ENCODE peak calls at places on chromosomes 12 and 14, in seven cellular contexts. One of them, this sample, is unnamed. For H3K9me3, the result is how much of the 10 kb centered on the place peaks cover.

GRCh38 chr14:85601246-85601645 is 71.3 kb downstream of the FLRT2 start:
- DNase-seq in SJSA1: no peak
- DNase-seq in A549: no peak
- DNase-seq in esophagus squamous epithelium: no peak
- DNase-seq in adrenal gland: no peak
- DNase-seq in HepG2: no peak
- DNase-seq in CD8-positive, alpha-beta T cell: no peak
- DNase-seq in this sample: no peak

GRCh38 chr12:58914457-58914856 is 5.8 kb downstream of the LRIG3 start:
- DNase-seq in CD8-positive, alpha-beta T cell: no peak
- DNase-seq in esophagus squamous epithelium: no peak
- DNase-seq in A549: no peak
- DNase-seq in HepG2: no peak
- DNase-seq in SJSA1: no peak
- DNase-seq in adrenal gland: no peak
- DNase-seq in this sample: no peak

GRCh38 chr14:34610101-34610500 is 19.8 kb downstream of the SNX6 start:
- DNase-seq in HepG2: no peak
- DNase-seq in esophagus squamous epithelium: no peak
- DNase-seq in CD8-positive, alpha-beta T cell: no peak
- DNase-seq in SJSA1: no peak
- DNase-seq in adrenal gland: peak
- DNase-seq in A549: no peak
- DNase-seq in this sample: no peak

GRCh38 chr12:79983492-79983891 is 48.6 kb upstream of the PPP1R12A start:
- DNase-seq in A549: no peak
- DNase-seq in CD8-positive, alpha-beta T cell: no peak
- DNase-seq in esophagus squamous epithelium: no peak
- DNase-seq in adrenal gland: no peak
- DNase-seq in HepG2: no peak
- DNase-seq in SJSA1: peak
- DNase-seq in this sample: peak

GRCh38 chr12:75747572-75747995 is 236.2 kb upstream of the KRR1 start:
- DNase-seq in adrenal gland: no peak
- DNase-seq in CD8-positive, alpha-beta T cell: no peak
- DNase-seq in A549: no peak
- DNase-seq in esophagus squamous epithelium: no peak
- DNase-seq in HepG2: no peak
- DNase-seq in SJSA1: peak
- DNase-seq in this sample: peak

GRCh38 chr14:71521238-71521637 is 411.0 kb upstream of the RGS6 start:
- DNase-seq in esophagus squamous epithelium: no peak
- DNase-seq in HepG2: no peak
- DNase-seq in adrenal gland: no peak
- DNase-seq in SJSA1: no peak
- DNase-seq in CD8-positive, alpha-beta T cell: no peak
- DNase-seq in A549: no peak
- DNase-seq in this sample: no peak

GRCh38 chr12:90936230-90937005 is 18.6 kb downstream of the CCER1 start:
- DNase-seq in esophagus squamous epithelium: no peak
- DNase-seq in SJSA1: no peak
- DNase-seq in HepG2: no peak
- DNase-seq in adrenal gland: no peak
- DNase-seq in CD8-positive, alpha-beta T cell: no peak
- DNase-seq in A549: no peak
- DNase-seq in this sample: no peak

GRCh38 chr12:4212845-4213244 is 60.7 kb upstream of the CCND2 start:
- DNase-seq in A549: no peak
- DNase-seq in CD8-positive, alpha-beta T cell: no peak
- DNase-seq in adrenal gland: no peak
- DNase-seq in SJSA1: no peak
- DNase-seq in esophagus squamous epithelium: no peak
- DNase-seq in HepG2: no peak
- DNase-seq in this sample: no peak

GRCh38 chr14:68407838-68408237 is 385.0 kb downstream of the ZFP36L1 start:
- DNase-seq in esophagus squamous epithelium: no peak
- DNase-seq in A549: no peak
- DNase-seq in adrenal gland: no peak
- DNase-seq in HepG2: no peak
- DNase-seq in SJSA1: no peak
- DNase-seq in CD8-positive, alpha-beta T cell: no peak
- DNase-seq in this sample: no peak

GRCh38 chr12:131673519-131674265 is 37.2 kb upstream of the SFSWAP start:
- DNase-seq in SJSA1: no peak
- DNase-seq in adrenal gland: peak
- DNase-seq in HepG2: no peak
- DNase-seq in A549: no peak
- DNase-seq in esophagus squamous epithelium: no peak
- DNase-seq in CD8-positive, alpha-beta T cell: no peak
- DNase-seq in this sample: no peak

GRCh38 chr12:120015313-120015712 is 26.3 kb downstream of the BICDL1 start:
- DNase-seq in esophagus squamous epithelium: no peak
- DNase-seq in SJSA1: no peak
- DNase-seq in CD8-positive, alpha-beta T cell: no peak
- DNase-seq in HepG2: no peak
- DNase-seq in A549: no peak
- DNase-seq in adrenal gland: no peak
- DNase-seq in this sample: no peak

GRCh38 chr14:94542111-94542810 is 19.0 kb upstream of the SERPINA4 start:
- DNase-seq in adrenal gland: peak
- DNase-seq in A549: no peak
- DNase-seq in SJSA1: no peak
- DNase-seq in HepG2: peak
- DNase-seq in CD8-positive, alpha-beta T cell: no peak
- DNase-seq in esophagus squamous epithelium: no peak
- DNase-seq in this sample: no peak

GRCh38 chr12:52980096-52980694 is 26.1 kb upstream of the EIF4B start:
- DNase-seq in adrenal gland: no peak
- DNase-seq in CD8-positive, alpha-beta T cell: no peak
- DNase-seq in esophagus squamous epithelium: no peak
- DNase-seq in A549: no peak
- DNase-seq in SJSA1: no peak
- DNase-seq in HepG2: no peak
- DNase-seq in this sample: no peak

GRCh38 chr12:124005736-124006581 is 32.9 kb downstream of the ZNF664 start:
- DNase-seq in esophagus squamous epithelium: no peak
- DNase-seq in CD8-positive, alpha-beta T cell: no peak
- DNase-seq in SJSA1: no peak
- DNase-seq in HepG2: peak
- DNase-seq in adrenal gland: peak
- DNase-seq in A549: no peak
- DNase-seq in this sample: no peak

GRCh38 chr14:93536945-93537344 is 106.2 kb downstream of the UNC79 start:
- DNase-seq in A549: no peak
- DNase-seq in adrenal gland: no peak
- DNase-seq in CD8-positive, alpha-beta T cell: no peak
- DNase-seq in SJSA1: no peak
- DNase-seq in HepG2: peak
- DNase-seq in esophagus squamous epithelium: no peak
- DNase-seq in this sample: no peak

GRCh38 chr12:62537544-62537943 is 70.9 kb downstream of the MON2 start:
- DNase-seq in esophagus squamous epithelium: no peak
- DNase-seq in A549: no peak
- DNase-seq in SJSA1: no peak
- DNase-seq in CD8-positive, alpha-beta T cell: no peak
- DNase-seq in HepG2: no peak
- DNase-seq in adrenal gland: peak
- DNase-seq in this sample: peak

GRCh38 chr14:51504626-51505025 is 147.1 kb upstream of the FRMD6 start:
- DNase-seq in adrenal gland: no peak
- DNase-seq in CD8-positive, alpha-beta T cell: no peak
- DNase-seq in A549: no peak
- DNase-seq in esophagus squamous epithelium: no peak
- DNase-seq in SJSA1: no peak
- DNase-seq in HepG2: no peak
- DNase-seq in this sample: no peak

GRCh38 chr14:84162658-84163057 is 1367.3 kb upstream of the FLRT2 start:
- DNase-seq in A549: no peak
- DNase-seq in SJSA1: no peak
- DNase-seq in esophagus squamous epithelium: no peak
- DNase-seq in HepG2: no peak
- DNase-seq in adrenal gland: no peak
- DNase-seq in CD8-positive, alpha-beta T cell: no peak
- DNase-seq in this sample: no peak

GRCh38 chr14:22391908-22392307 is 197.1 kb downstream of the DAD1 start:
- DNase-seq in HepG2: peak
- DNase-seq in adrenal gland: peak
- DNase-seq in A549: peak
- DNase-seq in esophagus squamous epithelium: no peak
- DNase-seq in SJSA1: peak
- DNase-seq in CD8-positive, alpha-beta T cell: no peak
- DNase-seq in this sample: peak

GRCh38 chr14:21408152-21408551 is 24.3 kb upstream of the SUPT16H start:
- DNase-seq in SJSA1: peak
- DNase-seq in CD8-positive, alpha-beta T cell: no peak
- DNase-seq in A549: peak
- DNase-seq in esophagus squamous epithelium: no peak
- DNase-seq in adrenal gland: no peak
- DNase-seq in HepG2: no peak
- DNase-seq in this sample: no peak

DNA sequence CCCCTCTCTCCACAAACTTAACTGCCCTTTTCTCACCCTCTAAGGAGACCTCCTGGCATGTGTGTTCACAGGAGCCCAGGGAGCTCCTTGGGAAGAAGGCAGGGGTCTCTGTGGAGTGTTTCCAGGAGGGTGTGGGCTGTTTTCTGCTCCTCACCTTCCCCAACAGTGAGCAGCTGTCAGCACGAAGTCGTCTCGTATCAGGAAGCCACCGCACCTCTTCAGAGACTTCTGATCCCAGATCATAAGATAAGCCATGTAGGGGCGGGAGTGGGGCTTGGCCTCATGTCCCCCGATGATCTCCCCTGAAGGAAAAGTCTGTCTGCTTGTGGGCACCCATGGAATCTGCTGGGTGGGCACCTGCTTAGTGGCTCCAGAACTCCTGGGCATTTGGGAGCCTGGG is 1.2 kb downstream of the GZMB start:
- DNase-seq in HepG2: peak
- DNase-seq in CD8-positive, alpha-beta T cell: no peak
- DNase-seq in esophagus squamous epithelium: no peak
- DNase-seq in SJSA1: no peak
- DNase-seq in adrenal gland: no peak
- DNase-seq in A549: no peak
- DNase-seq in this sample: no peak
- H3K4me3 ChIP-seq in HepG2: no peak
- H3K4me3 ChIP-seq in CD8-positive, alpha-beta T cell: peak
- H3K4me3 ChIP-seq in esophagus squamous epithelium: no peak
- H3K4me3 ChIP-seq in SJSA1: no peak
- H3K4me3 ChIP-seq in adrenal gland: no peak
- H3K4me3 ChIP-seq in A549: no peak
- H3K4me3 ChIP-seq in this sample: no peak

DNA sequence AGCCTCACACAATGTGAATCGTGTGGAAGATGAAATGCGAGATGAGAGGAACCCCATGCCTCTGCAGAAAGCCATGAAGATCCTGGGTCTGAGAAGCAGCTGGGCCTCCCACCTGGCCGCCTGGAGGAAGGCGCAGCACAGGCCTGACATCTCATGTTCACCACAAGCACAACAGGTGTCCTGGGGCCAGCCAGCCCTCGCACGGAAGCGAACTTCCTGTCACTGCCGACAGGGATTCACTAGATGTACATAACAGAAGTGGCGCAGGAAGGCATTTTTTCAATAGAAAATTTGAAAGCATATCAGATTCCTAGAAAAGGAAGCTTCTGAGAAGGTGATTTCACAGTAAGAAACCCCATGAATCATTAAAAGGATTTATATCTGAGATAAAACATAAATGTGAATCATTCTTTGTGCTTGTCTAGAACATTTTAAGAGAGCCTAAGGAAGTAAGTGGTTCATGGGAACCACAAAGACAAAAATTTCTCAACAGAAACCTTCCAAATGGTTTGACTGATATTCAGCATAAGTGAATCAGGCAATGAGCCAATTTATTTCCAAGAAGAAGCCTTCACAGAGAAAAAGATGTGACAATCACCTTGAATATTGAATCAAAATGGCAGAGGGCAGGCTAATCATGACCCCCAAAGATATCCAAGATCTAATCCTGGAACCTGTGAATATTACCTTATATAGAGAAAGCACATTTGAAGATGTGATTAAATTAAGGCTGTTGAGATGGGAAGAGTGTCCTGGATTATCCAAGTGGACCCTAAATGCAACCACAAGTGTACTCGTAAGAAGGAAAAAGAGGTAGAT is 311.9 kb downstream of the DUSP6 start:
- DNase-seq in esophagus squamous epithelium: no peak
- DNase-seq in CD8-positive, alpha-beta T cell: peak
- DNase-seq in SJSA1: no peak
- DNase-seq in adrenal gland: no peak
- DNase-seq in HepG2: no peak
- DNase-seq in A549: no peak
- DNase-seq in this sample: no peak
- H3K27ac ChIP-seq in esophagus squamous epithelium: no peak
- H3K27ac ChIP-seq in CD8-positive, alpha-beta T cell: no peak
- H3K27ac ChIP-seq in SJSA1: no peak
- H3K27ac ChIP-seq in adrenal gland: no peak
- H3K27ac ChIP-seq in HepG2: no peak
- H3K27ac ChIP-seq in A549: no peak
- H3K27ac ChIP-seq in this sample: no peak

GRCh38 chr12:7295529-7295928 is 8.3 kb upstream of the ACSM4 start:
- DNase-seq in SJSA1: no peak
- DNase-seq in HepG2: no peak
- DNase-seq in A549: no peak
- DNase-seq in CD8-positive, alpha-beta T cell: no peak
- DNase-seq in adrenal gland: no peak
- DNase-seq in esophagus squamous epithelium: no peak
- DNase-seq in this sample: no peak

GRCh38 chr12:7293670-7294069 is 10.2 kb upstream of the ACSM4 start:
- DNase-seq in SJSA1: no peak
- DNase-seq in HepG2: no peak
- DNase-seq in esophagus squamous epithelium: no peak
- DNase-seq in A549: no peak
- DNase-seq in CD8-positive, alpha-beta T cell: no peak
- DNase-seq in adrenal gland: no peak
- DNase-seq in this sample: no peak

GRCh38 chr12:7289743-7290142 is 14.1 kb upstream of the ACSM4 start:
- DNase-seq in SJSA1: no peak
- DNase-seq in adrenal gland: no peak
- DNase-seq in esophagus squamous epithelium: no peak
- DNase-seq in HepG2: no peak
- DNase-seq in A549: no peak
- DNase-seq in CD8-positive, alpha-beta T cell: no peak
- DNase-seq in this sample: no peak

GRCh38 chr12:7292300-7292699 is 11.6 kb upstream of the ACSM4 start:
- DNase-seq in A549: no peak
- DNase-seq in adrenal gland: no peak
- DNase-seq in HepG2: no peak
- DNase-seq in SJSA1: no peak
- DNase-seq in CD8-positive, alpha-beta T cell: no peak
- DNase-seq in esophagus squamous epithelium: no peak
- DNase-seq in this sample: no peak
- H3K9me3 ChIP-seq in A549: under half
- H3K9me3 ChIP-seq in adrenal gland: under half
- H3K9me3 ChIP-seq in HepG2: under half
- H3K9me3 ChIP-seq in SJSA1: under half
- H3K9me3 ChIP-seq in CD8-positive, alpha-beta T cell: under half
- H3K9me3 ChIP-seq in esophagus squamous epithelium: under half
- H3K9me3 ChIP-seq in this sample: under half

DNA sequence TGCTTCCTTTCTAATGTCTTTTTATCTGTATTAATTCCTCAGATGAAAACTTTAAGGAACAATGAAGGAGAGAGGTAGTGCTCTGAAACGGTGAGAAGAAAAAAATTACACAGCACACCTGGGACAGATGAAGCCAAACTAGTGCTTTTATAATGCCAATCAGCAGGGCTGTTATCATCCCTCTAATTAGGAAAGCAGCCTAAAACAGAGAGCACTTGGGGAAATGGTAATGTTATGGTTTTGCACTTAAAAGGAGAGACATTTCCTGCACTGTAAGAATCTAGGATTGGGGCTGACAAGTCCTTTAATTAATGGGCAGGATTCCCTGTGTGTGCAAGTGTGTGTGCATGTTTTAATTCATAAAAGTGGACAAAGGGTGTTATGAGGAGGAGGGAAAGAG is 4.8 kb upstream of the LMO3 start:
- DNase-seq in SJSA1: no peak
- DNase-seq in A549: no peak
- DNase-seq in adrenal gland: no peak
- DNase-seq in HepG2: no peak
- DNase-seq in CD8-positive, alpha-beta T cell: no peak
- DNase-seq in esophagus squamous epithelium: no peak
- DNase-seq in this sample: no peak
- H3K4me3 ChIP-seq in SJSA1: no peak
- H3K4me3 ChIP-seq in A549: no peak
- H3K4me3 ChIP-seq in adrenal gland: no peak
- H3K4me3 ChIP-seq in HepG2: no peak
- H3K4me3 ChIP-seq in CD8-positive, alpha-beta T cell: no peak
- H3K4me3 ChIP-seq in esophagus squamous epithelium: no peak
- H3K4me3 ChIP-seq in this sample: no peak